ENCODE peak calls at places on chromosomes 5 and 9, in eight cellular contexts. One of them, this sample, is unnamed.

GRCh38 chr5:149416977-149417713 is 38.1 kb upstream of the IL17B start:
- DNase-seq in MM.1S: no peak
- DNase-seq in hepatocyte: peak; percentile 66
- DNase-seq in GM23338: no peak
- DNase-seq in SK-N-SH: peak; percentile 60
- DNase-seq in OCI-LY7: no peak
- DNase-seq in neural progenitor cell: no peak
- DNase-seq in HCT116: no peak
- DNase-seq in this sample: no peak

GRCh38 chr5:25964009-25964372 is 1074.4 kb downstream of the CDH9 start:
- DNase-seq in MM.1S: no peak
- DNase-seq in hepatocyte: no peak
- DNase-seq in HCT116: no peak
- DNase-seq in OCI-LY7: no peak
- DNase-seq in GM23338: no peak
- DNase-seq in SK-N-SH: no peak
- DNase-seq in neural progenitor cell: no peak
- DNase-seq in this sample: no peak

GRCh38 chr5:146718628-146719027 is 159.9 kb downstream of the PPP2R2B start:
- DNase-seq in OCI-LY7: no peak
- DNase-seq in hepatocyte: no peak
- DNase-seq in neural progenitor cell: peak; percentile 46
- DNase-seq in GM23338: no peak
- DNase-seq in SK-N-SH: no peak
- DNase-seq in HCT116: no peak
- DNase-seq in MM.1S: no peak
- DNase-seq in this sample: no peak

GRCh38 chr9:100499460-100499859 is 26.5 kb downstream of the TMEFF1 start:
- DNase-seq in hepatocyte: no peak
- DNase-seq in GM23338: no peak
- DNase-seq in HCT116: no peak
- DNase-seq in MM.1S: peak; percentile 22
- DNase-seq in neural progenitor cell: no peak
- DNase-seq in OCI-LY7: no peak
- DNase-seq in SK-N-SH: no peak
- DNase-seq in this sample: no peak

GRCh38 chr5:101728933-101729332 is 567.2 kb downstream of the SLCO4C1 start:
- DNase-seq in hepatocyte: no peak
- DNase-seq in SK-N-SH: peak; percentile 9
- DNase-seq in neural progenitor cell: peak; percentile 34
- DNase-seq in MM.1S: no peak
- DNase-seq in HCT116: peak; percentile 19
- DNase-seq in GM23338: peak; percentile 60
- DNase-seq in OCI-LY7: no peak
- DNase-seq in this sample: no peak

GRCh38 chr9:76572205-76572550 is 113.2 kb downstream of the GCNT1 start:
- DNase-seq in SK-N-SH: no peak
- DNase-seq in hepatocyte: no peak
- DNase-seq in neural progenitor cell: no peak
- DNase-seq in HCT116: no peak
- DNase-seq in MM.1S: no peak
- DNase-seq in GM23338: peak; percentile 32
- DNase-seq in OCI-LY7: no peak
- DNase-seq in this sample: no peak

GRCh38 chr9:101486693-101487442 is 46.8 kb upstream of the RNF20 start:
- DNase-seq in hepatocyte: peak; percentile 75
- DNase-seq in MM.1S: no peak
- DNase-seq in GM23338: peak; percentile 93
- DNase-seq in SK-N-SH: peak; percentile 86
- DNase-seq in HCT116: peak; percentile 51
- DNase-seq in neural progenitor cell: peak; percentile 87
- DNase-seq in OCI-LY7: no peak
- DNase-seq in this sample: no peak

GRCh38 chr5:67240846-67241245 is 44.2 kb upstream of the CD180 start:
- DNase-seq in GM23338: no peak
- DNase-seq in SK-N-SH: no peak
- DNase-seq in OCI-LY7: no peak
- DNase-seq in neural progenitor cell: no peak
- DNase-seq in MM.1S: no peak
- DNase-seq in HCT116: no peak
- DNase-seq in hepatocyte: no peak
- DNase-seq in this sample: no peak

GRCh38 chr5:94544031-94544650 is 74.3 kb downstream of the KIAA0825 start:
- DNase-seq in GM23338: no peak
- DNase-seq in OCI-LY7: no peak
- DNase-seq in HCT116: no peak
- DNase-seq in MM.1S: no peak
- DNase-seq in neural progenitor cell: no peak
- DNase-seq in SK-N-SH: no peak
- DNase-seq in hepatocyte: no peak
- DNase-seq in this sample: no peak

GRCh38 chr5:142630927-142631539 is 54.9 kb downstream of the FGF1 start:
- DNase-seq in neural progenitor cell: no peak
- DNase-seq in hepatocyte: no peak
- DNase-seq in HCT116: no peak
- DNase-seq in OCI-LY7: no peak
- DNase-seq in SK-N-SH: no peak
- DNase-seq in GM23338: no peak
- DNase-seq in MM.1S: no peak
- DNase-seq in this sample: no peak

GRCh38 chr9:134339183-134339806 is 13.0 kb downstream of the RXRA start:
- DNase-seq in HCT116: no peak
- DNase-seq in hepatocyte: no peak
- DNase-seq in OCI-LY7: no peak
- DNase-seq in GM23338: no peak
- DNase-seq in SK-N-SH: no peak
- DNase-seq in neural progenitor cell: no peak
- DNase-seq in MM.1S: no peak
- DNase-seq in this sample: no peak
- H3K4me2 ChIP-seq in HCT116: no peak overlapping the region
- H3K4me2 ChIP-seq in hepatocyte: peak overlapping the region; percentile 41
- H3K4me2 ChIP-seq in OCI-LY7: no peak overlapping the region
- H3K4me2 ChIP-seq in GM23338: no peak overlapping the region
- H3K4me2 ChIP-seq in SK-N-SH: no peak overlapping the region
- H3K4me2 ChIP-seq in neural progenitor cell: no peak overlapping the region
- H3K4me2 ChIP-seq in MM.1S: no peak overlapping the region
- H3K4me2 ChIP-seq in this sample: no peak overlapping the region

GRCh38 chr9:73153793-73154227 is 2.1 kb downstream of the ANXA1 start:
- DNase-seq in HCT116: no peak
- DNase-seq in MM.1S: no peak
- DNase-seq in neural progenitor cell: no peak
- DNase-seq in GM23338: no peak
- DNase-seq in hepatocyte: no peak
- DNase-seq in OCI-LY7: no peak
- DNase-seq in SK-N-SH: no peak
- DNase-seq in this sample: no peak
- TF ChIP-seq EZH2phosphoT487 in HCT116: no peak
- TF ChIP-seq EZH2phosphoT487 in MM.1S: no peak
- TF ChIP-seq EZH2phosphoT487 in neural progenitor cell: no peak
- TF ChIP-seq EZH2phosphoT487 in GM23338: no peak
- TF ChIP-seq EZH2phosphoT487 in hepatocyte: no peak
- TF ChIP-seq EZH2phosphoT487 in OCI-LY7: no peak
- TF ChIP-seq EZH2phosphoT487 in SK-N-SH: no peak
- TF ChIP-seq EZH2phosphoT487 in this sample: no peak

GRCh38 chr5:168076561-168076991 is 214.9 kb upstream of the WWC1 start:
- DNase-seq in SK-N-SH: peak; percentile 54
- DNase-seq in hepatocyte: peak; percentile 56
- DNase-seq in OCI-LY7: no peak
- DNase-seq in MM.1S: no peak
- DNase-seq in GM23338: peak; percentile 72
- DNase-seq in HCT116: peak; percentile 2
- DNase-seq in neural progenitor cell: peak; percentile 73
- DNase-seq in this sample: peak; percentile 25
- TF ChIP-seq CTCF in SK-N-SH: peak; percentile 61
- TF ChIP-seq CTCF in hepatocyte: peak; percentile 49
- TF ChIP-seq CTCF in OCI-LY7: peak; percentile 68
- TF ChIP-seq CTCF in MM.1S: peak; percentile 40
- TF ChIP-seq CTCF in GM23338: peak; percentile 85
- TF ChIP-seq CTCF in HCT116: no peak
- TF ChIP-seq CTCF in neural progenitor cell: peak; percentile 69
- TF ChIP-seq CTCF in this sample: peak; percentile 60

DNA sequence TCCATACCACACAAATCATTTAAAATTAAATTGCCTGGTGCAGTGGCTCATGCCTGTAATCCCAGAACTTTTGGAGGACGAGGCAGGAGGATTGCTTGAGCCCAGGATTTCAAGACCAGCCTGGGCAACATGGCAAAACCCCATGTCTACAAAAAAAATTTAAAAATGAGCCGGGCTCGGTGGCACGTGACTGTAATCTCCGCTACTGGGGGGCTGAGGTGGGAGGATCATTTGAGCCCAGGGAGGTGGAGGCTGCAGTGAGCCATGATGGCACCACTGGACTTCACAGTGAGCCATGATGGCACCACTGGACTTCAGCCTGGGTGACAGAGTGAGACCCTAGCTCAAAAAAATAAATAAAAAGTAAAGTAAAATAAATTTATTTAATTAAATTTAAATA is 40.9 kb downstream of the LYRM7 start:
- DNase-seq in neural progenitor cell: no peak
- DNase-seq in OCI-LY7: peak; percentile 28
- DNase-seq in MM.1S: no peak
- DNase-seq in hepatocyte: no peak
- DNase-seq in HCT116: no peak
- DNase-seq in GM23338: no peak
- DNase-seq in SK-N-SH: no peak
- DNase-seq in this sample: no peak
- H3K4me2 ChIP-seq in neural progenitor cell: no peak overlapping the region
- H3K4me2 ChIP-seq in OCI-LY7: peak overlapping the region; percentile 91
- H3K4me2 ChIP-seq in MM.1S: no peak overlapping the region
- H3K4me2 ChIP-seq in hepatocyte: no peak overlapping the region
- H3K4me2 ChIP-seq in HCT116: no peak overlapping the region
- H3K4me2 ChIP-seq in GM23338: no peak overlapping the region
- H3K4me2 ChIP-seq in SK-N-SH: no peak overlapping the region
- H3K4me2 ChIP-seq in this sample: no peak overlapping the region

GRCh38 chr9:112810696-112811490 is 60.3 kb downstream of the SNX30 start:
- DNase-seq in OCI-LY7: no peak
- DNase-seq in hepatocyte: no peak
- DNase-seq in HCT116: no peak
- DNase-seq in GM23338: peak; percentile 30
- DNase-seq in SK-N-SH: no peak
- DNase-seq in MM.1S: no peak
- DNase-seq in neural progenitor cell: peak; percentile 9
- DNase-seq in this sample: no peak
- TF ChIP-seq EZH2phosphoT487 in OCI-LY7: no peak
- TF ChIP-seq EZH2phosphoT487 in hepatocyte: no peak
- TF ChIP-seq EZH2phosphoT487 in HCT116: no peak
- TF ChIP-seq EZH2phosphoT487 in GM23338: no peak
- TF ChIP-seq EZH2phosphoT487 in SK-N-SH: no peak
- TF ChIP-seq EZH2phosphoT487 in MM.1S: no peak
- TF ChIP-seq EZH2phosphoT487 in neural progenitor cell: no peak
- TF ChIP-seq EZH2phosphoT487 in this sample: no peak